ENCODE peak calls at places on chromosomes 2 and 18, in five cellular contexts. One of them, this sample, is unnamed.

GRCh38 chr18:61995547-61996062 is 102.8 kb upstream of the RNF152 start:
- DNase-seq in astrocyte: no peak
- DNase-seq in GM23248: no peak
- DNase-seq in MM.1S: no peak
- DNase-seq in fibroblast of lung: no peak
- DNase-seq in this sample: peak; percentile 58

GRCh38 chr18:48342125-48342524 is 67.1 kb downstream of the ZBTB7C start:
- DNase-seq in MM.1S: no peak
- DNase-seq in fibroblast of lung: no peak
- DNase-seq in astrocyte: no peak
- DNase-seq in GM23248: no peak
- DNase-seq in this sample: no peak

GRCh38 chr2:112646102-112646719 is 472 bp downstream of the SLC20A1 start:
- DNase-seq in GM23248: peak; percentile 64
- DNase-seq in astrocyte: no peak
- DNase-seq in fibroblast of lung: no peak
- DNase-seq in MM.1S: peak; percentile 55
- DNase-seq in this sample: no peak

GRCh38 chr2:220240640-220241039 is 613.2 kb downstream of the SLC4A3 start:
- DNase-seq in GM23248: no peak
- DNase-seq in fibroblast of lung: no peak
- DNase-seq in MM.1S: no peak
- DNase-seq in astrocyte: no peak
- DNase-seq in this sample: no peak

GRCh38 chr18:24601624-24602023 is 141.2 kb downstream of the HRH4 start:
- DNase-seq in fibroblast of lung: no peak
- DNase-seq in astrocyte: no peak
- DNase-seq in GM23248: no peak
- DNase-seq in MM.1S: no peak
- DNase-seq in this sample: no peak

GRCh38 chr2:160228141-160228963 is 28.3 kb upstream of the ITGB6 start:
- DNase-seq in astrocyte: peak; percentile 97
- DNase-seq in GM23248: peak; percentile 91
- DNase-seq in fibroblast of lung: peak; percentile 97
- DNase-seq in MM.1S: no peak
- DNase-seq in this sample: no peak

GRCh38 chr18:56851774-56852173 is 200.6 kb downstream of the WDR7 start:
- DNase-seq in MM.1S: peak; percentile 61
- DNase-seq in GM23248: no peak
- DNase-seq in astrocyte: no peak
- DNase-seq in fibroblast of lung: no peak
- DNase-seq in this sample: no peak

GRCh38 chr2:11539317-11540147 is 5.7 kb downstream of the GREB1 start:
- DNase-seq in astrocyte: no peak
- DNase-seq in MM.1S: no peak
- DNase-seq in fibroblast of lung: no peak
- DNase-seq in GM23248: no peak
- DNase-seq in this sample: no peak

GRCh38 chr2:54534191-54534590 is 78.1 kb downstream of the SPTBN1 start:
- DNase-seq in astrocyte: no peak
- DNase-seq in MM.1S: no peak
- DNase-seq in GM23248: no peak
- DNase-seq in fibroblast of lung: no peak
- DNase-seq in this sample: no peak

GRCh38 chr2:217900010-217900779 is 102.6 kb downstream of the TNS1 start:
- DNase-seq in astrocyte: no peak
- DNase-seq in GM23248: peak; percentile 27
- DNase-seq in fibroblast of lung: no peak
- DNase-seq in MM.1S: no peak
- DNase-seq in this sample: no peak

GRCh38 chr18:28581503-28582169 is 404.7 kb upstream of the CDH2 start:
- DNase-seq in MM.1S: no peak
- DNase-seq in astrocyte: peak; percentile 58
- DNase-seq in fibroblast of lung: peak; percentile 63
- DNase-seq in GM23248: peak; percentile 27
- DNase-seq in this sample: no peak

GRCh38 chr2:191311627-191312026 is 66.4 kb downstream of the MYO1B start:
- DNase-seq in GM23248: peak; percentile 92
- DNase-seq in MM.1S: no peak
- DNase-seq in fibroblast of lung: peak; percentile 92
- DNase-seq in astrocyte: peak; percentile 90
- DNase-seq in this sample: peak; percentile 70

GRCh38 chr2:30691948-30692828 is 115.1 kb downstream of the CAPN13 start:
- DNase-seq in astrocyte: no peak
- DNase-seq in MM.1S: no peak
- DNase-seq in GM23248: peak; percentile 53
- DNase-seq in fibroblast of lung: no peak
- DNase-seq in this sample: no peak

GRCh38 chr2:189142893-189143759 is 36.4 kb downstream of the COL5A2 start:
- DNase-seq in MM.1S: peak; percentile 49
- DNase-seq in GM23248: peak; percentile 76
- DNase-seq in astrocyte: no peak
- DNase-seq in fibroblast of lung: peak; percentile 28
- DNase-seq in this sample: no peak
- H3K9ac ChIP-seq in MM.1S: no peak overlapping the region
- H3K9ac ChIP-seq in GM23248: peak overlapping the region; percentile 55
- H3K9ac ChIP-seq in astrocyte: no peak overlapping the region
- H3K9ac ChIP-seq in fibroblast of lung: no peak overlapping the region
- H3K9ac ChIP-seq in this sample: no peak overlapping the region

GRCh38 chr2:39227628-39228412 is 15.9 kb downstream of the CDKL4 start:
- DNase-seq in astrocyte: peak; percentile 23
- DNase-seq in fibroblast of lung: peak; percentile 58
- DNase-seq in MM.1S: peak; percentile 69
- DNase-seq in GM23248: peak; percentile 85
- DNase-seq in this sample: no peak
- H3K4me3 ChIP-seq in astrocyte: peak overlapping the region; percentile 30
- H3K4me3 ChIP-seq in fibroblast of lung: no peak overlapping the region
- H3K4me3 ChIP-seq in MM.1S: no peak overlapping the region
- H3K4me3 ChIP-seq in GM23248: peak overlapping the region; percentile 46
- H3K4me3 ChIP-seq in this sample: no peak overlapping the region

DNA sequence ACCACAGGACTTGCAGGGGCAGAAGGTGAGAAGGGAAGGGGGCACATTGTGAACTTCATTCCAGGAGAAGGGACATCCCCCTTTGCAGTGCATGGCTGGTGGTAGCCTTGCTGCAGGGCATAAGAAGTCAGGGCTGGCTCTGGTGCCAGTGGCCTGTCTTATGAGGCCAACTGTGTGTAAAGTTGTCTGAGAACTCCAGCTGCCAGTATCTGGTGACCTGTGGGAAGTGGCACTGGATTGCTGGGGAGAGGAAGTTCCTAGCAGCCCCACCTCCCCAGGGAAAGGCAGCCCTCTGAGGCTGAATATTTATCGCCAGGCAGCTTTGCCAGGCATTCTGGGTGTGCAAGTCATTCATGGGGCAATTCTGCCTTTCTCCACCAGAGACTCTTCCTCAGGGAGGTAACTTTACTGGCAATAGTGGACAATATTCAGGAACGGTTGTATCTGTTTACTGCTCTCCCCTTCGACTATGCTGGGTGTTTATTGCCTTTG is 12.2 kb downstream of the TRPM8 start:
- DNase-seq in fibroblast of lung: no peak
- DNase-seq in astrocyte: no peak
- DNase-seq in GM23248: peak; percentile 29
- DNase-seq in MM.1S: no peak
- DNase-seq in this sample: no peak
- H2AFZ ChIP-seq in fibroblast of lung: no peak overlapping the region
- H2AFZ ChIP-seq in astrocyte: no peak overlapping the region
- H2AFZ ChIP-seq in GM23248: no peak overlapping the region
- H2AFZ ChIP-seq in MM.1S: no peak overlapping the region
- H2AFZ ChIP-seq in this sample: no peak overlapping the region

GRCh38 chr2:65231892-65232477 is 4.4 kb downstream of the ACTR2 start:
- DNase-seq in fibroblast of lung: peak; percentile 70
- DNase-seq in GM23248: peak; percentile 90
- DNase-seq in astrocyte: peak; percentile 58
- DNase-seq in MM.1S: no peak
- DNase-seq in this sample: no peak
- H3K9ac ChIP-seq in fibroblast of lung: no peak overlapping the region
- H3K9ac ChIP-seq in GM23248: peak overlapping the region; percentile 75
- H3K9ac ChIP-seq in astrocyte: peak overlapping the region; percentile 51
- H3K9ac ChIP-seq in MM.1S: no peak overlapping the region
- H3K9ac ChIP-seq in this sample: no peak overlapping the region

GRCh38 chr2:167862787-167863186 is 384.6 kb downstream of the STK39 start:
- DNase-seq in fibroblast of lung: peak; percentile 64
- DNase-seq in GM23248: peak; percentile 43
- DNase-seq in MM.1S: no peak
- DNase-seq in astrocyte: peak; percentile 56
- DNase-seq in this sample: no peak

GRCh38 chr2:167859676-167860075 is 387.7 kb downstream of the STK39 start:
- DNase-seq in GM23248: no peak
- DNase-seq in MM.1S: no peak
- DNase-seq in fibroblast of lung: no peak
- DNase-seq in astrocyte: no peak
- DNase-seq in this sample: no peak

GRCh38 chr2:167863377-167863776 is 384.0 kb downstream of the STK39 start:
- DNase-seq in MM.1S: no peak
- DNase-seq in GM23248: no peak
- DNase-seq in fibroblast of lung: no peak
- DNase-seq in astrocyte: no peak
- DNase-seq in this sample: no peak

GRCh38 chr2:167861574-167862193 is 385.7 kb downstream of the STK39 start:
- DNase-seq in fibroblast of lung: no peak
- DNase-seq in astrocyte: no peak
- DNase-seq in GM23248: no peak
- DNase-seq in MM.1S: no peak
- DNase-seq in this sample: no peak

DNA sequence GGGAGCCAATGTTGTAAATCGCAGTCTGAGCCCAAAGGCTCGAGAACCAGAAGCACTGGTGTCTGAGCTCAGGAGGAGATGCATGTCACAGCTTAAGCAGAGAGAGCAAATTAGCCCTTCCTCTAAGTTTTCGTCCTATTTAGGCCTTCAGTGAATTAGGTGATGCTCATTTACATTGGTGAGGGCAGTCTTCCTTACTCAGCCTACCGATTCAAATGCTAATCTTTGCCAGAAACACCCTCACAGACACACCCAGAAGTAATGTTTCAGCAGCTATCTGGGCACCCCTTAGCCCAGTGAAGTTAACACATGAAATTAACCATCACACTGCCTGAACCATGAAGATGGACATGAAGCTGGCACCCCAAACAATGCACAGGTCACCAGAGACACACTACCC is 385.1 kb downstream of the STK39 start:
- DNase-seq in astrocyte: no peak
- DNase-seq in GM23248: no peak
- DNase-seq in fibroblast of lung: no peak
- DNase-seq in MM.1S: no peak
- DNase-seq in this sample: no peak
- H3K4me3 ChIP-seq in astrocyte: no peak overlapping the region
- H3K4me3 ChIP-seq in GM23248: no peak overlapping the region
- H3K4me3 ChIP-seq in fibroblast of lung: no peak overlapping the region
- H3K4me3 ChIP-seq in MM.1S: no peak overlapping the region
- H3K4me3 ChIP-seq in this sample: no peak overlapping the region

GRCh38 chr2:140994856-140995255 is 1136.0 kb downstream of the LRP1B start:
- DNase-seq in fibroblast of lung: no peak
- DNase-seq in MM.1S: no peak
- DNase-seq in astrocyte: no peak
- DNase-seq in GM23248: peak; percentile 5
- DNase-seq in this sample: no peak
- H2AFZ ChIP-seq in fibroblast of lung: no peak overlapping the region
- H2AFZ ChIP-seq in MM.1S: no peak overlapping the region
- H2AFZ ChIP-seq in astrocyte: no peak overlapping the region
- H2AFZ ChIP-seq in GM23248: no peak overlapping the region
- H2AFZ ChIP-seq in this sample: no peak overlapping the region

This sample was measured in keratinocyte.